ENCODE peak calls at places on chromosome 20, in five cellular contexts. One of them, this sample, is unnamed.

GRCh38 chr20:1377984-1378742 is 14.7 kb downstream of the FKBP1A start:
- DNase-seq in thoracic aorta: no peak
- DNase-seq in activated T-helper 1 cell treated with anti-CD3 and anti-CD28 coated beads, Interleukin-12 subunit alpha, Interleukin-12 subunit beta, Interleukin-2, Interleukin-4 antibody, amounts not matched to agents 30 ng/mL and 10 ng/mL and 1 ng/mL, durations not matched to agents 14 hours and 24 hours and 36 hours: no peak
- DNase-seq in NT2/D1: no peak
- DNase-seq in EH: peak; percentile 67
- DNase-seq in this sample: no peak

GRCh38 chr20:38184098-38184497 is 19.0 kb upstream of the TGM2 start:
- DNase-seq in EH: no peak
- DNase-seq in NT2/D1: no peak
- DNase-seq in thoracic aorta: no peak
- DNase-seq in activated T-helper 1 cell treated with anti-CD3 and anti-CD28 coated beads, Interleukin-12 subunit alpha, Interleukin-12 subunit beta, Interleukin-2, Interleukin-4 antibody, amounts not matched to agents 30 ng/mL and 10 ng/mL and 1 ng/mL, durations not matched to agents 14 hours and 24 hours and 36 hours: no peak
- DNase-seq in this sample: no peak

GRCh38 chr20:10540636-10541493 is 105.8 kb downstream of the SLX4IP start:
- DNase-seq in activated T-helper 1 cell treated with anti-CD3 and anti-CD28 coated beads, Interleukin-12 subunit alpha, Interleukin-12 subunit beta, Interleukin-2, Interleukin-4 antibody, amounts not matched to agents 30 ng/mL and 10 ng/mL and 1 ng/mL, durations not matched to agents 14 hours and 24 hours and 36 hours: no peak
- DNase-seq in EH: peak; percentile 92
- DNase-seq in thoracic aorta: no peak
- DNase-seq in NT2/D1: no peak
- DNase-seq in this sample: no peak

GRCh38 chr20:20781029-20781428 is 68.6 kb upstream of the RALGAPA2 start:
- DNase-seq in EH: no peak
- DNase-seq in thoracic aorta: no peak
- DNase-seq in NT2/D1: no peak
- DNase-seq in activated T-helper 1 cell treated with anti-CD3 and anti-CD28 coated beads, Interleukin-12 subunit alpha, Interleukin-12 subunit beta, Interleukin-2, Interleukin-4 antibody, amounts not matched to agents 30 ng/mL and 10 ng/mL and 1 ng/mL, durations not matched to agents 14 hours and 24 hours and 36 hours: no peak
- DNase-seq in this sample: no peak

GRCh38 chr20:62651285-62652021 is 9.2 kb downstream of the SLCO4A1 start:
- DNase-seq in NT2/D1: no peak
- DNase-seq in EH: no peak
- DNase-seq in activated T-helper 1 cell treated with anti-CD3 and anti-CD28 coated beads, Interleukin-12 subunit alpha, Interleukin-12 subunit beta, Interleukin-2, Interleukin-4 antibody, amounts not matched to agents 30 ng/mL and 10 ng/mL and 1 ng/mL, durations not matched to agents 14 hours and 24 hours and 36 hours: peak; percentile 52
- DNase-seq in thoracic aorta: no peak
- DNase-seq in this sample: peak; percentile 81

GRCh38 chr20:16528078-16528477 is 45.2 kb downstream of the KIF16B start:
- DNase-seq in activated T-helper 1 cell treated with anti-CD3 and anti-CD28 coated beads, Interleukin-12 subunit alpha, Interleukin-12 subunit beta, Interleukin-2, Interleukin-4 antibody, amounts not matched to agents 30 ng/mL and 10 ng/mL and 1 ng/mL, durations not matched to agents 14 hours and 24 hours and 36 hours: no peak
- DNase-seq in NT2/D1: no peak
- DNase-seq in EH: peak; percentile 61
- DNase-seq in thoracic aorta: no peak
- DNase-seq in this sample: no peak

GRCh38 chr20:63372971-63373885 is 12.1 kb upstream of the CHRNA4 start:
- DNase-seq in NT2/D1: no peak
- DNase-seq in activated T-helper 1 cell treated with anti-CD3 and anti-CD28 coated beads, Interleukin-12 subunit alpha, Interleukin-12 subunit beta, Interleukin-2, Interleukin-4 antibody, amounts not matched to agents 30 ng/mL and 10 ng/mL and 1 ng/mL, durations not matched to agents 14 hours and 24 hours and 36 hours: no peak
- DNase-seq in EH: no peak
- DNase-seq in thoracic aorta: no peak
- DNase-seq in this sample: no peak

GRCh38 chr20:62437985-62438384 is 10.6 kb upstream of the RBBP8NL start:
- DNase-seq in activated T-helper 1 cell treated with anti-CD3 and anti-CD28 coated beads, Interleukin-12 subunit alpha, Interleukin-12 subunit beta, Interleukin-2, Interleukin-4 antibody, amounts not matched to agents 30 ng/mL and 10 ng/mL and 1 ng/mL, durations not matched to agents 14 hours and 24 hours and 36 hours: no peak
- DNase-seq in thoracic aorta: no peak
- DNase-seq in NT2/D1: no peak
- DNase-seq in EH: no peak
- DNase-seq in this sample: no peak

GRCh38 chr20:58117944-58118343 is 110.5 kb downstream of the ANKRD60 start:
- DNase-seq in EH: peak; percentile 59
- DNase-seq in activated T-helper 1 cell treated with anti-CD3 and anti-CD28 coated beads, Interleukin-12 subunit alpha, Interleukin-12 subunit beta, Interleukin-2, Interleukin-4 antibody, amounts not matched to agents 30 ng/mL and 10 ng/mL and 1 ng/mL, durations not matched to agents 14 hours and 24 hours and 36 hours: no peak
- DNase-seq in thoracic aorta: no peak
- DNase-seq in NT2/D1: no peak
- DNase-seq in this sample: no peak

GRCh38 chr20:49747707-49748524 is 34.2 kb upstream of the B4GALT5 start:
- DNase-seq in EH: peak; percentile 68
- DNase-seq in thoracic aorta: peak; percentile 28
- DNase-seq in activated T-helper 1 cell treated with anti-CD3 and anti-CD28 coated beads, Interleukin-12 subunit alpha, Interleukin-12 subunit beta, Interleukin-2, Interleukin-4 antibody, amounts not matched to agents 30 ng/mL and 10 ng/mL and 1 ng/mL, durations not matched to agents 14 hours and 24 hours and 36 hours: no peak
- DNase-seq in NT2/D1: no peak
- DNase-seq in this sample: no peak

GRCh38 chr20:60882776-60883303 is 369.2 kb upstream of the CDH4 start:
- DNase-seq in EH: no peak
- DNase-seq in thoracic aorta: no peak
- DNase-seq in activated T-helper 1 cell treated with anti-CD3 and anti-CD28 coated beads, Interleukin-12 subunit alpha, Interleukin-12 subunit beta, Interleukin-2, Interleukin-4 antibody, amounts not matched to agents 30 ng/mL and 10 ng/mL and 1 ng/mL, durations not matched to agents 14 hours and 24 hours and 36 hours: no peak
- DNase-seq in NT2/D1: no peak
- DNase-seq in this sample: no peak

GRCh38 chr20:21496452-21496851 is 17.4 kb downstream of the NKX2-2 start:
- DNase-seq in EH: no peak
- DNase-seq in thoracic aorta: no peak
- DNase-seq in NT2/D1: no peak
- DNase-seq in activated T-helper 1 cell treated with anti-CD3 and anti-CD28 coated beads, Interleukin-12 subunit alpha, Interleukin-12 subunit beta, Interleukin-2, Interleukin-4 antibody, amounts not matched to agents 30 ng/mL and 10 ng/mL and 1 ng/mL, durations not matched to agents 14 hours and 24 hours and 36 hours: no peak
- DNase-seq in this sample: no peak